ENCODE peak calls at places on chromosomes 13 and 19, in seven cellular contexts. V is progenitor cell of endocrine pancreas, G is HS-27A, T is left ventricle myocardium inferior, Z is H9, E is dorsolateral prefrontal cortex, J is T-helper 2 cell. N is an unnamed sample.

GRCh38 chr19:10835089-10835753 is 791 bp downstream of the TMED1 start:
- DNase-seq in T (no peak), Z (peak), V (no peak), G (no peak), E (no peak), J (no peak), N (no peak)

GRCh38 chr13:110616103-110617101 is 1.1 kb downstream of the NAXD start:
- DNase-seq in J (peak), E (no peak), T (no peak), G (no peak), V (no peak), Z (no peak), N (no peak)

GRCh38 chr13:90254437-90254836 is 1093.0 kb upstream of the MIR17HG start:
- DNase-seq in J (no peak), T (no peak), E (no peak), V (no peak), G (no peak), Z (no peak), N (no peak)

GRCh38 chr19:36837902-36838783 is at the start of gene ZNF790:
- DNase-seq in J (peak), T (peak), V (peak), G (peak), E (peak), Z (peak), N (peak)

GRCh38 chr19:50328257-50329145 is 676 bp downstream of the KCNC3 start:
- DNase-seq in T (no peak), E (peak), V (no peak), G (no peak), J (no peak), Z (peak), N (no peak)

GRCh38 chr13:84137292-84137691 is 255.0 kb upstream of the SLITRK1 start:
- DNase-seq in T (no peak), Z (no peak), V (no peak), G (no peak), E (no peak), J (no peak), N (peak)

GRCh38 chr19:1360818-1361461 is 22.8 kb upstream of the NDUFS7 start:
- DNase-seq in T (peak), Z (no peak), V (no peak), J (no peak), G (peak), E (peak), N (no peak)

GRCh38 chr19:49857061-49857833 is 6.3 kb downstream of the PTOV1 start:
- DNase-seq in G (no peak), T (no peak), E (no peak), Z (peak), V (no peak), J (no peak), N (no peak)

GRCh38 chr13:23202383-23202782 is 21.6 kb downstream of the SGCG start:
- DNase-seq in G (no peak), J (no peak), E (no peak), T (no peak), Z (no peak), V (no peak), N (no peak)

GRCh38 chr13:24148414-24149305 is 11.9 kb upstream of the SPATA13 start:
- DNase-seq in T (no peak), J (no peak), V (no peak), E (no peak), Z (peak), G (peak), N (no peak)

GRCh38 chr13:69324109-69324886 is 783.3 kb upstream of the ATXN8OS start:
- DNase-seq in T (no peak), J (no peak), V (no peak), G (no peak), Z (no peak), E (no peak), N (no peak)

GRCh38 chr19:3080281-3080680 is 13.9 kb upstream of the GNA11 start:
- DNase-seq in E (no peak), G (no peak), T (no peak), J (no peak), V (no peak), Z (no peak), N (no peak)

GRCh38 chr13:48349525-48349924 is 46.0 kb downstream of the RB1 start:
- DNase-seq in V (no peak), T (no peak), G (no peak), E (no peak), Z (no peak), J (no peak), N (no peak)

GRCh38 chr13:99403458-99403971 is 96.3 kb upstream of the GPR183 start:
- DNase-seq in V (no peak), G (no peak), J (no peak), T (no peak), Z (no peak), E (no peak), N (peak)

GRCh38 chr13:114339779-114340534 is 25.7 kb downstream of the CHAMP1 start:
- DNase-seq in J (peak), T (peak), V (no peak), E (no peak), G (no peak), Z (no peak), N (peak)

GRCh38 chr19:5804516-5805464 is at the start of gene NRTN:
- DNase-seq in T (no peak), V (no peak), G (no peak), Z (peak), E (no peak), J (no peak), N (no peak)

GRCh38 chr13:46896346-46897138 is at the start of gene HTR2A:
- DNase-seq in J (no peak), Z (no peak), E (peak), G (no peak), T (peak), V (no peak), N (no peak)

GRCh38 chr19:10010247-10010691 is at the start of gene COL5A3:
- DNase-seq in G (no peak), V (no peak), Z (peak), T (peak), J (no peak), E (no peak), N (no peak)

GRCh38 chr19:17881701-17882100 is 10.0 kb downstream of the SLC5A5 start:
- DNase-seq in E (peak), J (no peak), T (no peak), G (no peak), V (no peak), Z (no peak), N (no peak)

GRCh38 chr19:47433121-47433520 is 13.8 kb upstream of the MEIS3 start:
- DNase-seq in V (no peak), Z (no peak), T (no peak), J (no peak), E (no peak), G (no peak), N (no peak)

GRCh38 chr13:23651439-23651838 is 81.2 kb downstream of the TNFRSF19 start:
- DNase-seq in E (no peak), T (no peak), Z (no peak), G (no peak), V (no peak), J (no peak), N (no peak)

GRCh38 chr19:55545443-55545842 is at the start of gene SBK3:
- DNase-seq in J (no peak), G (no peak), E (no peak), Z (no peak), V (no peak), T (no peak), N (no peak)

GRCh38 chr19:17862711-17863519 is 3.2 kb downstream of the RPL18A start:
- DNase-seq in Z (no peak), V (no peak), G (no peak), J (no peak), E (no peak), T (no peak), N (no peak)

GRCh38 chr13:105144020-105144419 is 1391.4 kb downstream of the EFNB2 start:
- DNase-seq in E (no peak), G (no peak), T (no peak), V (no peak), Z (no peak), J (no peak), N (no peak)

GRCh38 chr13:101217086-101217485 is 199.2 kb downstream of the NALCN start:
- DNase-seq in G (no peak), V (no peak), E (no peak), Z (no peak), T (no peak), J (no peak), N (no peak)

GRCh38 chr13:73767191-73767741 is 366.9 kb downstream of the KLF12 start:
- DNase-seq in J (no peak), T (no peak), V (no peak), G (no peak), Z (peak), E (no peak), N (no peak)

GRCh38 chr19:30066781-30067759 is 125.0 kb downstream of the URI1 start:
- DNase-seq in G (no peak), J (no peak), E (no peak), V (no peak), T (no peak), Z (peak), N (no peak)

GRCh38 chr13:77235456-77236022 is 91.4 kb downstream of the MYCBP2 start:
- DNase-seq in Z (no peak), G (no peak), V (no peak), J (no peak), E (no peak), T (no peak), N (no peak)

GRCh38 chr13:77860621-77861020 is 58.0 kb downstream of the EDNRB start:
- DNase-seq in Z (no peak), J (no peak), E (no peak), T (no peak), V (no peak), G (no peak), N (no peak)

GRCh38 chr19:799076-799881 is 2.0 kb downstream of the PTBP1 start:
- DNase-seq in J (no peak), E (no peak), G (no peak), Z (peak), T (no peak), V (no peak), N (no peak)